ENCODE peak calls at places on chromosomes 4 and X, in five cellular contexts. M is lower leg skin, W is tibial artery, N is H9, Z is nephron progenitor cell. G is an unnamed sample.

GRCh38 chr4:23728393-23728792 is 161.5 kb downstream of the PPARGC1A start:
- DNase-seq in W (no peak), Z (no peak), M (no peak), N (no peak), G (no peak)

GRCh38 chr4:2070421-2071251 is 11.5 kb downstream of the NAT8L start:
- DNase-seq in M (no peak), N (no peak), Z (no peak), W (no peak), G (peak; percentile 12)

GRCh38 chr4:183783933-183784622 is 121.0 kb upstream of the STOX2 start:
- DNase-seq in N (no peak), Z (no peak), M (peak; percentile 45), W (no peak), G (no peak)

GRCh38 chr4:39286263-39286662 is 79.9 kb downstream of the RFC1 start:
- DNase-seq in Z (no peak), W (no peak), N (no peak), M (no peak), G (no peak)

GRCh38 chr4:139300431-139301142 is 718 bp upstream of the NAA15 start:
- DNase-seq in Z (peak; percentile 13), M (no peak), W (no peak), N (no peak), G (no peak)

GRCh38 chr4:161919442-161920220 is 244.2 kb downstream of the FSTL5 start:
- DNase-seq in W (no peak), Z (no peak), M (no peak), N (no peak), G (no peak)

GRCh38 chr4:186957952-186958555 is 234.4 kb upstream of the FAT1 start:
- DNase-seq in M (no peak), Z (no peak), W (no peak), N (no peak), G (no peak)

GRCh38 chrX:136574548-136574947 is 42.5 kb downstream of the VGLL1 start:
- DNase-seq in N (no peak), W (no peak), Z (no peak), M (no peak), G (no peak)

GRCh38 chr4:150140774-150141400 is 62.6 kb downstream of the DCLK2 start:
- DNase-seq in N (no peak), Z (no peak), W (no peak), M (no peak), G (no peak)

GRCh38 chr4:37320518-37321235 is 76.1 kb downstream of the NWD2 start:
- DNase-seq in M (no peak), Z (no peak), W (no peak), N (no peak), G (no peak)

GRCh38 chrX:13764765-13765164 is 30.2 kb downstream of the OFD1 start:
- DNase-seq in M (no peak), Z (peak; percentile 57), W (no peak), N (peak; percentile 69), G (peak; percentile 77)

GRCh38 chrX:12997898-12998687 is 23.2 kb downstream of the TMSB4X start:
- DNase-seq in Z (no peak), W (no peak), M (no peak), N (no peak), G (no peak)

GRCh38 chr4:71639380-71639779 is 144.5 kb downstream of the GC start:
- DNase-seq in W (no peak), Z (no peak), M (no peak), N (peak; percentile 38), G (no peak)

GRCh38 chr4:88283661-88284377 is 542 bp downstream of the PPM1K start:
- DNase-seq in W (peak; percentile 83), M (peak; percentile 33), Z (peak; percentile 79), N (peak; percentile 62), G (peak; percentile 80)

GRCh38 chrX:43878902-43879526 is 3.2 kb downstream of the MAOB start:
- DNase-seq in N (no peak), M (no peak), W (no peak), Z (no peak), G (no peak)

GRCh38 chr4:124133753-124134152 is 578.8 kb downstream of the ANKRD50 start:
- DNase-seq in M (no peak), N (no peak), W (no peak), Z (no peak), G (no peak)

GRCh38 chrX:114800719-114801118 is 216.7 kb downstream of the IL13RA2 start:
- DNase-seq in Z (no peak), N (no peak), W (no peak), M (peak; percentile 22), G (no peak)

GRCh38 chr4:94995684-94996394 is 238.1 kb downstream of the BMPR1B start:
- DNase-seq in M (no peak), N (peak; percentile 56), Z (peak; percentile 26), W (peak; percentile 65), G (no peak)

GRCh38 chrX:130728208-130728607 is 174.8 kb downstream of the ENOX2 start:
- DNase-seq in Z (no peak), W (no peak), N (no peak), M (no peak), G (no peak)

GRCh38 chr4:1502976-1503375 is 96.7 kb upstream of the NKX1-1 start:
- DNase-seq in M (no peak), Z (no peak), W (peak; percentile 61), N (peak; percentile 22), G (no peak)

GRCh38 chrX:12686324-12686723 is 104.9 kb upstream of the PRPS2 start:
- DNase-seq in W (no peak), Z (no peak), N (no peak), M (no peak), G (no peak)

GRCh38 chrX:31199051-31199769 is 127.4 kb upstream of the FTHL17 start:
- DNase-seq in Z (no peak), M (no peak), W (no peak), N (no peak), G (no peak)

GRCh38 chrX:10620121-10620699 is at the start of gene MID1:
- DNase-seq in M (peak; percentile 40), W (peak; percentile 79), N (peak; percentile 82), Z (peak; percentile 73), G (peak; percentile 50)

GRCh38 chr4:78634011-78634664 is 82.6 kb downstream of the ANXA3 start:
- DNase-seq in W (peak; percentile 93), N (no peak), M (peak; percentile 73), Z (no peak), G (no peak)

GRCh38 chrX:154348114-154348531 is 26.3 kb downstream of the FLNA start:
- DNase-seq in W (peak; percentile 69), Z (no peak), N (no peak), M (no peak), G (no peak)

GRCh38 chrX:14777484-14777883 is 95.4 kb downstream of the FANCB start:
- DNase-seq in W (no peak), M (no peak), Z (no peak), N (no peak), G (no peak)

GRCh38 chr4:143202824-143203223 is 18.1 kb downstream of the USP38 start:
- DNase-seq in N (no peak), W (no peak), Z (no peak), M (no peak), G (no peak)

GRCh38 chr4:147054241-147054902 is 108.7 kb upstream of the TTC29 start:
- DNase-seq in M (no peak), N (no peak), W (no peak), Z (no peak), G (no peak)

GRCh38 chr4:7067147-7067522 is 729 bp downstream of the GRPEL1 start:
- DNase-seq in W (peak; percentile 75), N (no peak), Z (no peak), M (no peak), G (no peak)

GRCh38 chr4:6087669-6088068 is 69.4 kb upstream of the C4orf50 start:
- DNase-seq in Z (peak; percentile 56), N (peak; percentile 81), W (peak; percentile 33), M (no peak), G (peak; percentile 66)

GRCh38 chr4:28886934-28887333 is 1833.2 kb upstream of the PCDH7 start:
- DNase-seq in W (no peak), M (no peak), N (no peak), Z (no peak), G (no peak)

GRCh38 chr4:78704981-78705757 is 71.0 kb upstream of the BMP2K start:
- DNase-seq in W (no peak), Z (no peak), N (no peak), M (no peak), G (no peak)

GRCh38 chr4:100986360-100986868 is 360.9 kb downstream of the PPP3CA start:
- DNase-seq in M (no peak), W (no peak), Z (peak; percentile 8), N (peak; percentile 62), G (no peak)

GRCh38 chrX:40647307-40648197 is at the start of gene CXorf38:
- DNase-seq in W (peak; percentile 95), Z (peak; percentile 92), M (peak; percentile 83), N (peak; percentile 96), G (peak; percentile 92)
- TF ChIP-seq CTCF in W (no peak), Z (no peak), M (no peak), N (peak; percentile 46), G (no peak)

DNA sequence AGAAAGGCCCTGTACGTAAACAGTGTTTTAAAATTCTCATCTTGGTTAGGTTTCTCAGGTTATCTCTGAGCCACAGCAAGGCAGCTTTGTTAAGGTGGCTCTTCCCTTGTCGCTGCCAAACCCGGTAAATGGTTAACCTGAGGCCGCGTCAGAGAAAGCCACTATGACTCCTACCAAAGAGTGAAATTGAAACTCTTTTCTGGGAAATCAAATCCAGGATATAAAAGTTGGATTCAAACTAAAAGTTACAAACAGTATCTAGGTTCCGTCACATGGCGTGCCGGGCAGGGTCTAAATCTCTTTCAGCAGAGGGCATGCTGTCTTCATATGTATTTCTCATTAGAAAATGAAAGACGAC is 433 bp downstream of the MMAA start:
- DNase-seq in W (peak; percentile 69), M (peak; percentile 26), Z (no peak), N (no peak), G (no peak)
- TF ChIP-seq CTCF in W (no peak), M (no peak), Z (peak; percentile 4), N (no peak), G (no peak)

GRCh38 chrX:92231391-92231790 is 452.2 kb downstream of the PCDH11X start:
- DNase-seq in N (no peak), M (no peak), W (no peak), Z (no peak), G (no peak)

GRCh38 chrX:92230628-92231027 is 451.5 kb downstream of the PCDH11X start:
- DNase-seq in Z (no peak), M (no peak), N (no peak), W (no peak), G (no peak)

DNA sequence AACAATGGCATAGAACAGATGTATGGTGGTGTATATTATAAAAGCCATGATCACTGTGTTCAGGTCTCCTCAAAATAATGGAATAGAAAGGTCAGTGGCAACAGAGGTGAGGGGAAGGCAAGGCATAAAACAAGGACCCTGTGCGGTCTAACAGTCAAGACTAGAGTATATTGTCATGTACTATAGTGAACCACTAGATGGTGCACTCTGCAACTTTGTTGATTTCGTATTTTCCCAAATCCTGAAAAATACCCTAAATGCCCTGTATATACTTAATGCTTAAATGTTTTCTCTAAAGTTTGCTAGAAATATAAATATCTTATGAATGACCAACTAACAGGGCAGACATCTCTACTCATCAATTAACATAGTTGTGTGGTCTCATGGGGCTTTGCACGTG is 453.0 kb downstream of the PCDH11X start:
- DNase-seq in N (no peak), M (no peak), Z (no peak), W (no peak), G (no peak)
- TF ChIP-seq CTCF in N (peak; percentile 81), M (no peak), Z (peak; percentile 60), W (peak; percentile 23), G (peak; percentile 42)

DNA sequence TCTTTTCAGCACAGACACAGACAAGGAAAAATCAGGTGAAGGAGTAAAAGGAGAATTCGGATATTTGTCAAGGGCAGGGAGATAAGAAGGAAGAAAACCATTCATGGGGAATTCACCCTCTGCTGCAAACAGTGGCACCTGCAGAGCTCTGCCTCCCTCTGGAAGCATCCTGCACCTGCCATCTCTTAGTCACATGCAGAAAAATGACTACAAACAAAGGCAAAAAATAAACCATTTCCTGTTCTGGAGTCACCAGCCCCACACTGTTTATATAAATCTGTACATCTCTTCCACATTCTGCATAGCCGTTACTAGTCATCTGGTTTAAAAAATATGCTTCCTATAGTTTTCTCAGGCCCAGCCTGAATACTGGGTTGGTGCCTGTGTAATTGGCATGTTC is 205.3 kb downstream of the ARAP2 start:
- DNase-seq in W (no peak), M (no peak), Z (no peak), N (no peak), G (no peak)
- TF ChIP-seq CTCF in W (no peak), M (no peak), Z (no peak), N (peak; percentile 33), G (no peak)